ENCODE peak calls at places on chromosomes 11 and 22, in six cellular contexts. E is kidney, Z is adrenal gland, V is small intestine, H is heart left ventricle, O is neural progenitor cell. F is an unnamed sample. For H3K36me3, the result is how much of the 10 kb centered on the place peaks cover.

GRCh38 chr22:44667829-44668189 is 34.2 kb upstream of the PRR5 start:
- DNase-seq in V (peak), O (no peak), H (no peak), E (peak), Z (no peak), F (no peak)

GRCh38 chr11:97567801-97568200 is 1178.0 kb downstream of the JRKL start:
- DNase-seq in H (no peak), V (no peak), O (no peak), Z (no peak), E (no peak), F (no peak)

GRCh38 chr11:120137187-120137610 is 714 bp downstream of the TRIM29 start:
- DNase-seq in Z (no peak), O (no peak), V (no peak), E (no peak), H (peak), F (peak)

GRCh38 chr22:32764330-32765116 is 37.0 kb upstream of the TIMP3 start:
- DNase-seq in H (peak), E (peak), V (no peak), O (no peak), Z (no peak), F (no peak)

GRCh38 chr11:86138958-86139357 is 70.1 kb upstream of the PICALM start:
- DNase-seq in O (no peak), E (no peak), Z (no peak), V (no peak), H (no peak), F (no peak)

GRCh38 chr22:43537019-43537585 is 125.3 kb downstream of the MPPED1 start:
- DNase-seq in E (peak), Z (no peak), O (no peak), V (no peak), H (no peak), F (peak)

GRCh38 chr11:61026121-61027031 is 54.9 kb downstream of the CD6 start:
- DNase-seq in E (no peak), H (no peak), O (no peak), V (no peak), Z (no peak), F (no peak)

GRCh38 chr11:121451982-121452608 is at the start of gene SORL1:
- DNase-seq in V (peak), E (peak), Z (peak), H (peak), O (peak), F (peak)

GRCh38 chr22:35552186-35552842 is 11.7 kb downstream of the RASD2 start:
- DNase-seq in E (no peak), Z (no peak), O (peak), V (peak), H (no peak), F (no peak)

GRCh38 chr22:31244044-31244942 is 32.2 kb downstream of the LIMK2 start:
- DNase-seq in Z (no peak), E (no peak), V (no peak), H (no peak), O (peak), F (no peak)

GRCh38 chr11:940496-941135 is 14.9 kb downstream of the AP2A2 start:
- DNase-seq in V (peak), E (peak), O (peak), H (no peak), Z (no peak), F (no peak)

GRCh38 chr22:48393041-48393370 is 1434.7 kb downstream of the BRD1 start:
- DNase-seq in Z (no peak), V (no peak), H (no peak), E (no peak), O (no peak), F (no peak)

GRCh38 chr11:119615003-119615878 is 113.8 kb downstream of the NECTIN1 start:
- DNase-seq in H (no peak), Z (no peak), O (no peak), E (no peak), V (peak), F (no peak)

GRCh38 chr22:19175602-19176174 is 2.8 kb downstream of the SLC25A1 start:
- DNase-seq in O (peak), E (no peak), V (no peak), H (no peak), Z (no peak), F (no peak)

GRCh38 chr22:22884888-22885840 is 2.5 kb upstream of the IGLL5 start:
- DNase-seq in O (no peak), E (peak), H (no peak), V (no peak), Z (no peak), F (no peak)

GRCh38 chr11:130609121-130610035 is 160.9 kb downstream of the ADAMTS15 start:
- DNase-seq in O (no peak), Z (no peak), V (peak), H (peak), E (no peak), F (peak)

GRCh38 chr22:44721206-44721605 is 19.2 kb downstream of the PRR5 start:
- DNase-seq in V (no peak), H (no peak), E (no peak), Z (no peak), O (peak), F (no peak)

GRCh38 chr11:870127-870413 is 27.4 kb downstream of the TSPAN4 start:
- DNase-seq in Z (no peak), H (no peak), V (no peak), O (no peak), E (no peak), F (no peak)

GRCh38 chr22:37768273-37768672 is 39.5 kb upstream of the GCAT start:
- DNase-seq in V (no peak), H (no peak), E (no peak), O (no peak), Z (no peak), F (no peak)

GRCh38 chr22:42277988-42278776 is 7.7 kb upstream of the TCF20 start:
- DNase-seq in H (no peak), V (peak), O (peak), E (peak), Z (no peak), F (no peak)

GRCh38 chr22:38504731-38505594 is 1.1 kb downstream of the DDX17 start:
- DNase-seq in O (peak), H (peak), Z (peak), V (peak), E (peak), F (peak)

GRCh38 chr11:126978911-126979310 is 21.7 kb downstream of the KIRREL3 start:
- DNase-seq in V (no peak), H (no peak), Z (no peak), O (no peak), E (no peak), F (no peak)

DNA sequence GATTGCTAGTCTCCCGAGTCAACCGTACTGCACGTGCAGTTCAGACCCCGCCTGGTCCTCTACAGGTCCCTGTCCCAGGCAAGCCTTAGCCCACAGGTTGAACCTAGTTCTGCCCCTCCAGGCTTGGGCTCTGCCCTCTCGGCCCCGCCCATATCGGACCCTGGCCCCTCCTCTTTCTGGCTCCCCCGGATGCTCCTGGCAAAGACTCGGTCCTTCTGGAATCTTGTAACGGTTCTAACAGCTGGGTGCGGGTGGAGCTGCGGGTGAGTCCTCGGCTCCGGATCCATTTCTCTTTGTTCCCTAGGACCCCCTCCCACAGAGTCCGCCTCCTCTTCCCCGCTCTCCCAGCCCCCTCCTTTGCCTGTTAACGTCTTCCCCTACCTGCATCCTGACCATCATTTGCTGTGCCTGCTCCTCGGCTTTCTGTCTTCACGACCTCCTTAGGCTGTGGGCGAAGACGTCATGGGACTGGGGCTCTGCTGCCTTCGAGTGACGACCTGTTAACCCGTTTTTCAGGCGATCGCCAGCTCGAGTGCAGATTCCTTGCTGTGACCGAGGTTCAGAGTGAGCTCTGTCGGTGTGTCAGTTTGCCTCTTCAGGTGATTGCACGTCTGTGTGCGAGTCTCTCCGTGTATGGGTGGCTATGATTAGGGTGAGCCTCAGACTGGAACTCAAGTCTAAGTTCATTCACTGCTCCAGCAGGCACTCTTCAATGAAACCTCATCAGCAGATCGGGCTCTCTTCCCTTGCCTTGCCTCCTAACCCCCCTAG is at the start of gene DNHD1:
- DNase-seq in H (no peak), V (no peak), O (peak), Z (no peak), E (no peak), F (no peak)
- H3K36me3 ChIP-seq in H (under half), V (under half), O (under half), Z (under half), E (under half), F (under half)

GRCh38 chr11:133903056-133903455 is 53.7 kb downstream of the IGSF9B start:
- DNase-seq in H (no peak), E (no peak), V (no peak), Z (no peak), O (no peak), F (no peak)
- H3K36me3 ChIP-seq in H (under half), E (under half), V (under half), Z (under half), O (under half), F (under half)

DNA sequence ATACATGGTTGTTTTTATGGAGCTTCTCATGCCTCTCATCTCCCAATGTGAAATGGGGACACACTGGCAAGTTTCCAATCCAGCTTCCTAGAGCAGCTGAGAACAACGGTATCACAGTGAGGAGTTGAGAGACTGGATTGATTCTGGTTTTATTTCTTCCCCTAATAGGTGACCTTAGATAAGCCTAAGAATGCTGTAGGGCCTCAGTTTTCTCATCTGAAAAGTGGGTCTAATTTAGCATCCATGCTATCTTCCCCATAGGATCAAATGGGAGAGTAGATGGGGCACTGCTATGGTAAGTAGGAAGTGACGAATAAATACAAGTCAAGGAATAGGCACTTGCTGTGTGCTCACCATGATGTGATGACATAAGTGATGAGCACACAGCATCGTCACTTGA is 61.1 kb upstream of the PHOX2A start:
- DNase-seq in V (no peak), H (no peak), E (no peak), O (no peak), Z (no peak), F (no peak)
- H3K36me3 ChIP-seq in V (under half), H (under half), E (under half), O (under half), Z (under half), F (under half)

GRCh38 chr11:19938051-19938856 is 222.0 kb downstream of the DBX1 start:
- DNase-seq in E (no peak), V (peak), Z (peak), H (no peak), O (peak), F (no peak)

GRCh38 chr11:19934828-19935259 is 222.2 kb downstream of the NAV2 start:
- DNase-seq in Z (no peak), H (no peak), E (no peak), V (no peak), O (no peak), F (no peak)

GRCh38 chr11:19935507-19935906 is 222.9 kb downstream of the NAV2 start:
- DNase-seq in H (no peak), Z (no peak), O (peak), E (no peak), V (no peak), F (no peak)

GRCh38 chr11:19938866-19939265 is 221.4 kb downstream of the DBX1 start:
- DNase-seq in E (no peak), Z (no peak), V (no peak), O (no peak), H (no peak), F (no peak)

GRCh38 chr11:19936461-19936860 is 223.8 kb downstream of the DBX1 start:
- DNase-seq in O (no peak), Z (no peak), H (no peak), E (no peak), V (no peak), F (no peak)
- H3K36me3 ChIP-seq in O (under half), Z (under half), H (under half), E (under half), V (under half), F (under half)

DNA sequence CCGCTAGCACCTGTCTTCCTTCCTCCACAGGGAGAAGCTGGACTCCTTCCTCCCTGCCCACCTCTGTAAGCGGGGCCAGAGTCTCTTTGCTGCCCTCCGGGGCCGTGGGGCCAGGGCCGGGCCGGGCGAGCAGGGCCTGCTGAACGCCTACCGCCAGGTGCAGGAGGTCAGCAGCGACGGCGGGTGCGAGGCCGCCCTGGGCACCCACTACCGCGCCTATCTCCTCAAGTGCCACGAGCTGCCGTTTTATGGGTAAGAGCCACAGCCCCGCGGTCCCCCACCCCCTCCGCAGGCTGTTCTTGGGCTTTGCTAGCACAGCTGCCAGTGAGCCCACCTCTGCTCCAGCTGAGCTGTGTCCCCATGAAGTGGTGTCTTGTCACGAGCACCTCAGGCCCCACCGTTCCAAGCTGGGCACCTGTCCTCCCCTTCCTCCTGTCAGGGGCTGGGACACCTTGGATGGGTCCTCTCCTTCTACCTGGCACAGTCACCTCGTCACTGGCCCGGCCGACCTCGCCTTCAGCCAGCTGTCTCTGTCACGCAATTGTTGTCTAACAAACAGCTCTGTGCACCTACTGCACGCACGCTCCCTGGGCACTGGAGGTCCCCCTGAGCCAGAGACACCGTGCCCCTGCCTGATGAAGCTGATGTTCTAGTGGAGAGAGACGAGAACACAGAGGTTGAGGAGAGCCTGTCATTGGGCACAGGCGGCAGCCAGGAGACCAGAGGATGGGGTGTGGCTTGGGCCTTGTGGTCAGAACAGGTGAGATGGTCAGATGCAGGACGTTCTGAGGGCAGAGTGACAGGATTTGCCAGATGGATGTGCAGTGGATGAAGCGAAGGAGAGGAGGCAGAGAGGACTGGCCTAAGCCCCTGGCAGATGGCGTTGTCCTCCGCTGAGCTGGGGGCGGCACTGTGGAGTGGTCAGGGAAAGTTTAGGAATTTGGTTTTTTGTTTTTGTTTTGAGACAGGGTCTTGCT is 10.6 kb downstream of the FRMD8 start:
- DNase-seq in O (no peak), V (no peak), H (no peak), Z (no peak), E (peak), F (peak)
- H3K36me3 ChIP-seq in O (under half), V (under half), H (under half), Z (under half), E (under half), F (half or more)

GRCh38 chr11:68521962-68522626 is 61.5 kb downstream of the PPP6R3 start:
- DNase-seq in E (no peak), H (no peak), Z (no peak), O (no peak), V (peak), F (no peak)
- H3K36me3 ChIP-seq in E (under half), H (under half), Z (under half), O (under half), V (under half), F (half or more)